ENCODE peak calls at places on chromosomes 2 and 18, in seven cellular contexts. J is thoracic aorta, T is A549, Y is endothelial cell of umbilical vein, Z is PC-9, L is body of pancreas, X is left ventricle myocardium inferior. C is an unnamed sample.

GRCh38 chr2:240522406-240522805 is 35.4 kb downstream of the ANKMY1 start:
- DNase-seq in J (no peak), T (no peak), Y (no peak), Z (no peak), L (no peak), X (no peak), C (no peak)

GRCh38 chr2:53509827-53510785 is 257.5 kb upstream of the CHAC2 start:
- DNase-seq in J (no peak), T (no peak), Y (no peak), Z (no peak), L (no peak), X (no peak), C (no peak)

GRCh38 chr2:232333361-232334135 is 45.0 kb upstream of the ALPP start:
- DNase-seq in J (no peak), T (peak; percentile 19), Y (peak; percentile 14), Z (no peak), L (no peak), X (no peak), C (peak; percentile 78)

GRCh38 chr18:43542016-43542415 is 264.7 kb upstream of the SYT4 start:
- DNase-seq in J (no peak), T (no peak), Y (no peak), Z (no peak), L (no peak), X (no peak), C (peak; percentile 45)

GRCh38 chr2:7468955-7469354 is 551.7 kb downstream of the RNF144A start:
- DNase-seq in J (no peak), T (no peak), Y (no peak), Z (no peak), L (no peak), X (no peak), C (no peak)

GRCh38 chr2:204015118-204015842 is 78.7 kb downstream of the ICOS start:
- DNase-seq in J (no peak), T (no peak), Y (no peak), Z (no peak), L (no peak), X (no peak), C (no peak)

GRCh38 chr2:183519371-183520056 is 395.3 kb downstream of the NUP35 start:
- DNase-seq in J (no peak), T (no peak), Y (no peak), Z (peak; percentile 8), L (peak; percentile 32), X (no peak), C (no peak)

GRCh38 chr2:173028141-173028540 is 47.5 kb upstream of the MAP3K20 start:
- DNase-seq in J (no peak), T (no peak), Y (no peak), Z (no peak), L (no peak), X (no peak), C (no peak)

GRCh38 chr2:232384466-232384865 is 5.9 kb downstream of the ALPP start:
- DNase-seq in J (no peak), T (no peak), Y (no peak), Z (no peak), L (no peak), X (no peak), C (no peak)

GRCh38 chr18:76687271-76688006 is 134.9 kb upstream of the ZNF236 start:
- DNase-seq in J (no peak), T (no peak), Y (no peak), Z (peak; percentile 50), L (peak; percentile 12), X (no peak), C (no peak)

GRCh38 chr2:130246430-130246829 is 48.2 kb upstream of the TUBA3E start:
- DNase-seq in J (no peak), T (no peak), Y (no peak), Z (no peak), L (no peak), X (no peak), C (no peak)

GRCh38 chr2:143581989-143582719 is 452.9 kb downstream of the ARHGAP15 start:
- DNase-seq in J (no peak), T (no peak), Y (no peak), Z (no peak), L (no peak), X (no peak), C (no peak)

GRCh38 chr2:205965707-205966106 is 120.3 kb downstream of the INO80D start:
- DNase-seq in J (no peak), T (no peak), Y (no peak), Z (no peak), L (no peak), X (no peak), C (no peak)
- H3K9me3 ChIP-seq in J (no peaks in the 10 kb centered on the region), T (no peaks in the 10 kb centered on the region), Y (no peaks in the 10 kb centered on the region), Z (no peaks in the 10 kb centered on the region), L (no peaks in the 10 kb centered on the region), X (no peaks in the 10 kb centered on the region), C (no peaks in the 10 kb centered on the region)

GRCh38 chr2:119826370-119826961 is 66.7 kb downstream of the PTPN4 start:
- DNase-seq in J (no peak), T (peak; percentile 16), Y (peak; percentile 49), Z (no peak), L (peak; percentile 19), X (no peak), C (no peak)
- TF ChIP-seq CTCF in J (no peak), T (peak; percentile 63), Y (peak; percentile 71), Z (peak; percentile 65), L (no peak), X (peak; percentile 67), C (peak; percentile 36)

DNA sequence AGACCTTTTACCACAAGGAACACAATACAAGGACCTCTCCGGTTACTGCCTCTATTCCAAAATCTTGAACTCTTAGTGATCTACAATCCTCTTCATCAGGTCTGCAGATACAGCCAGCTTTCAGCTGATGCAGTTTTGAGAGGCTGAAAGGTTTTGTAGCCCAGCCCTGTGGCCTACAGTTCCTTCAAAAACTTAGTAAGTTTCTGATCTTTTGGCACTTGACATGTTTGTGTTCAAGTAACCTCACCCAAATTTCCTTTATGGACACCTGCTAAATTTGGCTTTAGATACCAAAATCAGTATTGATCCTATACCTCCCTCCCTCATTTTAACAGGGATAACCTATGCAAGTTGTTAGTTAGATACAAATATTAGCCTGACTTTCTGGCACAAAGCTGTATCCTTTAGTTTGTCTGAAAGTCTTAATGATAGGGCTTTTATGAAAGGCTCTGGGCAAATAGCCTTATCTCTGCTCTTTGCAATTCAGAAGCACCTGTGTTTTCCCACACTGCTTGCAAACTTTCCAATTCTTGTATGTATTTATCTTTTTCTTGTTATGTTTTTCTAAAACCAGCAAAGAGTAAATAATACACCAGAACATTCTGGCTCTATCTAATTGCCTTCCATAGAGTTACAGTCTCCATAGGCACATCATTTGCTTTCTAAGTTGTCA is 650.5 kb upstream of the KLHL29 start:
- DNase-seq in J (no peak), T (no peak), Y (no peak), Z (no peak), L (peak; percentile 22), X (no peak), C (no peak)
- H3K9me3 ChIP-seq in J (no peaks in the 10 kb centered on the region), T (no peaks in the 10 kb centered on the region), Y (peaks cover 2% of the 10 kb centered on the region), Z (no peaks in the 10 kb centered on the region), L (no peaks in the 10 kb centered on the region), X (peaks cover 21% of the 10 kb centered on the region), C (no peaks in the 10 kb centered on the region)

DNA sequence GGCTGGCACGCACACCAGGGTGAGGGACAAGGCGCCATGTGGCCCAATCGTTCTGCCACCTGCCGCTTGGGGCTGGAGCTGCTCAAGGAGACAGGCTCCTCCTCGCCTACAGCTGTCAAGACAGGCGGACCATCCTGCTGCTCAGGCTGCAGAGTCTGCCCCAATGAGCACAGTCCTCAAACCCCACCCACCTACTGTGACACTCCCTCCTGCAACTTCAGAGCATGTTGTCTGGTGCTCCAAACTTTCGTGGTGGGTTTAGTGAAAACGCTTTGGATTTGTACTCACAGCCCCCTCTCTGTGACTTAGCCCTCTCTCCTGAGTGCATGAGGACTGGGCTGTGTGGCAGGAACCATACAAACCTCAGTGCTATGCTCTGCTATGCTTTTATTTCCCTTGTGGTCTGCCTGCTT is 23.2 kb upstream of the SLC35F6 start:
- DNase-seq in J (no peak), T (no peak), Y (no peak), Z (no peak), L (no peak), X (no peak), C (no peak)
- TF ChIP-seq CTCF in J (no peak), T (no peak), Y (no peak), Z (no peak), L (no peak), X (no peak), C (no peak)

DNA sequence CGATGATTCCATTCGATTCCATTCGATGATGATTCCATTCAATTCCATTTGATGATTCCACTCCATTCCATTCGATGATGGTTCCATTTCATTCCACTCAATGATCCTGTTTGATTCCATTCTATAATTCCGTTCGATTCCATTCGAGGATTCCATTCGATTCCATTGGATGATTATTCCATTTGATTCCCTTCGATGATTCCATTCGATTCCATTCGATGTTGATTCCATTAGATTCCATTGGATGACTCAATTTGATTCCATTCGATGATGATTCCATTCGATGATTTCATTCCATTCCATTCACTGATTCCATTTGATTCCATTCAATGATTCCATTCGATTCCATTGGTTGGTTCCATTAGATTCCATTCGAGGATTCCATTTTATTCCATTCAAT is 1084.4 kb downstream of the RPIA start:
- DNase-seq in J (no peak), T (no peak), Y (no peak), Z (no peak), L (no peak), X (no peak), C (no peak)
- H3K9me3 ChIP-seq in J (peaks cover 10% of the 10 kb centered on the region), T (peaks cover 23% of the 10 kb centered on the region), Y (peaks cover 48% of the 10 kb centered on the region), Z (peaks cover 37% of the 10 kb centered on the region), L (no peaks in the 10 kb centered on the region), X (peaks cover 99% of the 10 kb centered on the region), C (no peaks in the 10 kb centered on the region)

GRCh38 chr2:135999899-136000298 is 14.5 kb upstream of the DARS1 start:
- DNase-seq in J (no peak), T (no peak), Y (peak; percentile 32), Z (no peak), L (no peak), X (no peak), C (no peak)

GRCh38 chr2:135996304-135996703 is 10.9 kb upstream of the DARS1 start:
- DNase-seq in J (no peak), T (no peak), Y (no peak), Z (no peak), L (no peak), X (no peak), C (no peak)

GRCh38 chr2:135998842-135999241 is 13.4 kb upstream of the DARS1 start:
- DNase-seq in J (no peak), T (no peak), Y (no peak), Z (no peak), L (no peak), X (no peak), C (no peak)

GRCh38 chr2:135994281-135994680 is 8.9 kb upstream of the DARS1 start:
- DNase-seq in J (no peak), T (no peak), Y (no peak), Z (no peak), L (no peak), X (no peak), C (no peak)

GRCh38 chr2:135997380-135997779 is 12.0 kb upstream of the DARS1 start:
- DNase-seq in J (no peak), T (no peak), Y (no peak), Z (no peak), L (peak; percentile 35), X (no peak), C (peak; percentile 52)
- TF ChIP-seq CTCF in J (no peak), T (no peak), Y (no peak), Z (no peak), L (no peak), X (no peak), C (no peak)

GRCh38 chr18:79932907-79933306 is 18.5 kb downstream of the SLC66A2 start:
- DNase-seq in J (no peak), T (no peak), Y (no peak), Z (no peak), L (no peak), X (no peak), C (no peak)
- H3K9me3 ChIP-seq in J (peaks cover 28% of the 10 kb centered on the region), T (peaks cover 41% of the 10 kb centered on the region), Y (peaks cover 2% of the 10 kb centered on the region), Z (peaks cover 38% of the 10 kb centered on the region), L (no peaks in the 10 kb centered on the region), X (peaks cover 53% of the 10 kb centered on the region), C (no peaks in the 10 kb centered on the region)